ENCODE peak calls at places on chromosome 17, in nine cellular contexts. D is prostate gland; X is cardiac muscle cell; R is thoracic aorta; S is CD8-positive, alpha-beta T cell; L is neural progenitor cell; P is lung; C is A549; Z is substantia nigra. M is an unnamed sample.

GRCh38 chr17:74054249-74054648 is 149.2 kb upstream of the RPL38 start:
- DNase-seq in D (no peak), X (no peak), R (no peak), S (no peak), L (no peak), P (no peak), C (no peak), Z (no peak), M (no peak)

GRCh38 chr17:45273551-45273957 is 11.7 kb upstream of the SPATA32 start:
- DNase-seq in D (no peak), X (no peak), R (no peak), S (no peak), L (no peak), P (no peak), C (no peak), Z (no peak), M (no peak)

GRCh38 chr17:63150994-63151464 is 185.0 kb downstream of the TANC2 start:
- DNase-seq in D (no peak), X (peak), R (no peak), S (no peak), L (peak), P (no peak), C (no peak), Z (no peak), M (no peak)

GRCh38 chr17:43530303-43531081 is 15.6 kb downstream of the ETV4 start:
- DNase-seq in D (peak), X (peak), R (no peak), S (no peak), L (peak), P (peak), C (no peak), Z (no peak), M (peak)

GRCh38 chr17:55265434-55266021 is 768 bp downstream of the HLF start:
- DNase-seq in D (no peak), X (no peak), R (no peak), S (no peak), L (peak), P (no peak), C (no peak), Z (no peak), M (peak)

GRCh38 chr17:60065136-60065535 is 13.6 kb downstream of the HEATR6 start:
- DNase-seq in D (no peak), X (no peak), R (no peak), S (no peak), L (no peak), P (no peak), C (no peak), Z (no peak), M (no peak)

GRCh38 chr17:66777689-66778225 is 57.2 kb upstream of the CACNG5 start:
- DNase-seq in D (no peak), X (peak), R (no peak), S (no peak), L (peak), P (peak), C (no peak), Z (peak), M (no peak)

GRCh38 chr17:78397681-78398101 is 19.2 kb downstream of the PGS1 start:
- DNase-seq in D (peak), X (peak), R (peak), S (no peak), L (no peak), P (no peak), C (no peak), Z (no peak), M (no peak)

GRCh38 chr17:36545093-36545464 is 360 bp downstream of the GGNBP2 start:
- DNase-seq in D (no peak), X (no peak), R (peak), S (no peak), L (no peak), P (no peak), C (peak), Z (no peak), M (no peak)

GRCh38 chr17:62807812-62808575 is at the start of gene MARCHF10:
- DNase-seq in D (no peak), X (no peak), R (no peak), S (no peak), L (peak), P (peak), C (no peak), Z (no peak), M (no peak)

GRCh38 chr17:42891539-42892152 is 9.0 kb upstream of the G6PC1 start:
- DNase-seq in D (no peak), X (peak), R (no peak), S (no peak), L (peak), P (no peak), C (no peak), Z (no peak), M (peak)

GRCh38 chr17:17131876-17132275 is 74.3 kb downstream of the PLD6 start:
- DNase-seq in D (no peak), X (no peak), R (no peak), S (no peak), L (no peak), P (no peak), C (no peak), Z (no peak), M (no peak)

GRCh38 chr17:60269417-60269816 is 119.6 kb downstream of the CA4 start:
- DNase-seq in D (no peak), X (no peak), R (no peak), S (no peak), L (no peak), P (no peak), C (no peak), Z (no peak), M (no peak)

GRCh38 chr17:38431343-38432145 is 3.3 kb downstream of the ARHGAP23 start:
- DNase-seq in D (no peak), X (no peak), R (no peak), S (no peak), L (no peak), P (no peak), C (no peak), Z (peak), M (no peak)
- H3K27ac ChIP-seq in D (no peak), X (no peak), R (no peak), S (no peak), L (no peak), P (no peak), C (no peak), Z (peak), M (peak)

DNA sequence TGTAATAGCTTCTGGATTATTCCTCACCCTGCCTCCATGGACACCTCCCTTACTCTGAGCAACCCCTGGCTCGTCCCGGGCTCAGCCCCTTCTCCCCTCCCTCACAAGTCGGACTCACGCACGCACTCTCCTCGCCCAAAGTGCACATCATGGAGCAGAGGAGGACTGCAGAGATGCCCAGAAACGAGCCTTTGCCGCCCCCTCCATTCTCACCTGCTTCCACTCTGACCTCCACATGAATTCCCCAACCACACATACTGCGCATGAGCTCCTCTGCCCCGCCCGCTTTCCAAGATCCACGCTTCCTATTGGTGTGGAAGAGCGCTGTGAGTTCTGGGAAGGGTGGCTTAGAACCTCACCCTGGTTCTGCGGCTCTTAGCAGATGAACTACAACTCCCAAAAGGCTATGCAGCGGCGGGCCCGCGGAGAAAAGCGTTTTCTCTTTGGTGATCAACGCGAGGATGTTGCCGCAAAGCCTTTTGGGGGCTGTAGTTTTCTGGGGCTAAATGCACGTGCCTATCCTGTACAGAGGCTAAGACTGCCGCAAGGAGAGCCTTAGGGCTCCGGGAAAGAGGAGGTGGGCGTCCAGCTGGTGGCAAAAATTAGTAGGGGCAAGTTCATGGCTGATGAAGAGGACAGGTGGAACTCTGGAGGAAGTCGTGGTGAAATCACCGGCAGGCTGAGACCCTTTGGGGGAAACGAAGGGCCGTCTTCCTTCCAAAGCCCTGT is at the start of gene PHB1:
- DNase-seq in D (peak), X (peak), R (peak), S (peak), L (peak), P (peak), C (peak), Z (peak), M (peak)
- H3K27ac ChIP-seq in D (peak), X (peak), R (no peak), S (peak), L (no peak), P (peak), C (peak), Z (peak), M (peak)

DNA sequence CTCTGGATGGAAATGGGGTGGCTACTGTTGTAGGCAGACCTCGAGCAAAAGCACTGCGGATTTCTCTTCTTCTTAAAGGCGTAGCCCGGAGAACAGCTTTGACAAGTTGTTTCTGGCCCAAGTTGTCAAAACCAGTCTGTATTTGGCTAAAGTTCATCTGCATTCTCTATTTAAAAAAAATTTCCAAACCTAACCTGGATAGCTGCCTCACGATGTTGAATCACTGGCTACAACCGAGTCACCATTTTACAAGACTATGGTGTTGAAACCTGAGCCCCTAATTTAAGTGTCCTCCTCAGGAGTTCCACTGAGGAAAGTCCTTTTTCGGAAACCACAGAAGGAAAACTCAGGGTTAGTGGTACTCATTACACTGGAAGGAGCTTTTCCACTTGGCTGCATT is 1.5 kb downstream of the SLC16A6 start:
- DNase-seq in D (peak), X (no peak), R (no peak), S (no peak), L (no peak), P (no peak), C (no peak), Z (no peak), M (no peak)
- H3K27ac ChIP-seq in D (no peak), X (no peak), R (no peak), S (peak), L (no peak), P (no peak), C (no peak), Z (no peak), M (no peak)

DNA sequence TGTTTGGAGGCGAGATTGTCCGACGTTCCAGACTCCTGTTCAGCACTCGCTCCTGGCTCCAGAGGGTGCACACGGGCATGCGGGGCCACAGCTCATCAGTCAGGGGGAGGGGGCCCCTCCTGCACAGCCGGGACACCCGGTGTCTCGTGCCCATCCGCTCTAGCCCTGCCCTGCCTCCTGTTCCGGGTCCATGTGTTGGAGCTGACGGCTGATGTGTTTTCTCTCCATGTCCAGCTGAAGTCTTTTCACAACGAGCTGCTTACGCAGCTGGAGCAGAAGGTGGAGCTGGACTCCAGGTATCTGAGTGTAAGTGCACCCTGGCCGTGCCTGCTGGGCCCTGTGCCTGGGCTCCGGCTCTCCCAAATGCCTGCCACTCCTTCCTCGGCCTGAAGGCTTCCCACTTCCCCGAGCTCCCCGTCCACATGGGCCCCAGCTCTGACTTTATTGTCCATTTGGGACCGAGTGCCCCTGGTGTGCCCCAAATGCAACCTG is 50.5 kb downstream of the BAIAP2 start:
- DNase-seq in D (no peak), X (no peak), R (no peak), S (no peak), L (no peak), P (no peak), C (no peak), Z (no peak), M (no peak)
- H3K27ac ChIP-seq in D (peak), X (no peak), R (no peak), S (no peak), L (no peak), P (no peak), C (no peak), Z (no peak), M (no peak)

GRCh38 chr17:82400830-82401229 is 17.3 kb upstream of the HEXD start:
- DNase-seq in D (no peak), X (no peak), R (no peak), S (peak), L (no peak), P (no peak), C (no peak), Z (no peak), M (no peak)
- H3K27ac ChIP-seq in D (no peak), X (no peak), R (no peak), S (no peak), L (no peak), P (no peak), C (no peak), Z (no peak), M (no peak)

DNA sequence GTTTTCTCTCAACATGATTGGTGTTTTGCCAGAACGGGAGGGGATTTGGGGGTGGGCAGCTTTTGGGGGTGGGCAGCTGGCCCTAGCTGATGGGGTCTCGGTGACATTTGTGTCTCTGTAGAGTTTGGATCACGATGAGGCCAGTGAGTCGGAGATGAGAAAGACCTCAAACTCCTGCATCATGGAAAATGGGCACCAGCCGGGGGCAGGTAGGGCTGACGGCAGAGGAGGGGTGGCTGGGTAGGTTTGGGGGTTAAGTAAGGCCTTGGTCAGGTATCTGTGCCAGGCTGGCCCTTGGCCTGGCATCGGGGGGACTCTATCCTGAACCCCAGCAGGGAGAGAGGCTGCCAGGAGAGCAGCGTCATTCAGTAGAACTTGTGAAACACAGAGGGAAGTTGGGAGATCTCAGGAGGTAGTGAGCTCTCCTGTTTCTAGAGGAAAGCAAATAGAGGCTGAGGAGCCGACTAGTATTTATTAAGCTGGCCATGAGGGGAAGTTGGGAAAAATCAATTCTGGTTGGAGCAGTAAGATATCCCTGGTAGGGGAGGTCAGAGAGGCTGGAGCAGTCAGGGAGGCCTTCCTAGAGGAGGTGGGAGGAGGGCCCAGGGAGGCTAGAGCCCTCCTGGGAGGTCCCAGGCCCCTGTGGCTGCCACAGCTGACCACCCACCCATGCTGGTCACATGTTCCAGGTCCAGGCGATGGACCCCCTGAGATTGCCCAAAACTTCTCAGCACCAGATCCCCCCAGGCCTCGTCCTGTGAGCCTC is 8.1 kb downstream of the SMTNL2 start:
- DNase-seq in D (no peak), X (no peak), R (no peak), S (no peak), L (no peak), P (no peak), C (no peak), Z (no peak), M (no peak)
- H3K27ac ChIP-seq in D (no peak), X (peak), R (no peak), S (no peak), L (no peak), P (no peak), C (no peak), Z (no peak), M (no peak)

GRCh38 chr17:19945009-19945650 is 32.5 kb downstream of the AKAP10 start:
- DNase-seq in D (no peak), X (no peak), R (no peak), S (no peak), L (no peak), P (no peak), C (no peak), Z (no peak), M (no peak)

GRCh38 chr17:19943026-19943425 is 34.6 kb downstream of the AKAP10 start:
- DNase-seq in D (no peak), X (no peak), R (no peak), S (no peak), L (peak), P (no peak), C (no peak), Z (no peak), M (no peak)

GRCh38 chr17:19946921-19947320 is 30.7 kb downstream of the AKAP10 start:
- DNase-seq in D (no peak), X (no peak), R (no peak), S (no peak), L (no peak), P (no peak), C (no peak), Z (no peak), M (no peak)

GRCh38 chr17:19943599-19943998 is 34.0 kb downstream of the AKAP10 start:
- DNase-seq in D (no peak), X (no peak), R (no peak), S (no peak), L (no peak), P (no peak), C (no peak), Z (no peak), M (no peak)

DNA sequence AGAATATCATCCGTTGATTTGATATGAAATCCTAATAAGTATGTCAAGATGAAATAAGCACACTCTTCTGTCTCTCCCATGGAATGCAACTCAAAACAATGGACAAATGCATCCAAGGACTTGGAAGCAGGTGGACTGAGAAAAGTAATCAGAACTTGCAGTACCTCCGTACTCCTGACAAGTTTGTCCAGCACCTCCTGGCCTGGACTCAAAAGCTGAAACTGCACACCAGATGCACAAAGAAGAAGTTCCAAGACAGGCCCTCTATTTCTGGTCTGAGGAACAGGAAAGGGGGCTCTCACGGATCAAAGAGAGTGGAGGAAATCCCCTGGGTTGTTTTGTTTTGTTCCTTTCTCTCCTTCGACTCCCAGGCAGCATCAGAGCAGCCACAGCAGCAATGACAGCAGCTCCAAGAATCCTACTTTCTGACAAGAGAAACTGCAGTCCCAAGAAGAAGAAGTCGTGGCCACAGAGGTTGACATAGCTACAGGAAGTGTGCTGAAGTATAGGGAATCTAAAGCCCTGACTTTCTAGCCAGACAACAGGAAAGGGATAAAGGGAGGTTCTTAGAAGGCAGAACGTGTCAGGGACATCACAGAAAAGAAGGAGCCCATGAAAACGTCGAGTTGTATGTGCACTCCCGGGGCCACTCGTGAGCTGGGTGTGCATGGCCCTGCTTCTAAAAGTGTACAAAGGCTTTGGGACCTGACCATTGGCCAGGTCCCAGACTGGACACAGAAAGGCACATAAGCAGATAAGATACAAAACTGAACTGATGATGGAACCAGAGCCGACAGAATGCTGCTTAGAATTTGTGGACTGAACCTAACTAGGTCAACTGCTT is 29.3 kb downstream of the AKAP10 start:
- DNase-seq in D (peak), X (peak), R (no peak), S (no peak), L (peak), P (no peak), C (peak), Z (no peak), M (no peak)
- H3K27ac ChIP-seq in D (peak), X (peak), R (no peak), S (no peak), L (peak), P (no peak), C (peak), Z (peak), M (no peak)

GRCh38 chr17:39306028-39306427 is 80.3 kb upstream of the STAC2 start:
- DNase-seq in D (no peak), X (peak), R (no peak), S (no peak), L (peak), P (no peak), C (no peak), Z (no peak), M (no peak)
- H3K27ac ChIP-seq in D (no peak), X (no peak), R (peak), S (no peak), L (no peak), P (no peak), C (no peak), Z (no peak), M (no peak)

DNA sequence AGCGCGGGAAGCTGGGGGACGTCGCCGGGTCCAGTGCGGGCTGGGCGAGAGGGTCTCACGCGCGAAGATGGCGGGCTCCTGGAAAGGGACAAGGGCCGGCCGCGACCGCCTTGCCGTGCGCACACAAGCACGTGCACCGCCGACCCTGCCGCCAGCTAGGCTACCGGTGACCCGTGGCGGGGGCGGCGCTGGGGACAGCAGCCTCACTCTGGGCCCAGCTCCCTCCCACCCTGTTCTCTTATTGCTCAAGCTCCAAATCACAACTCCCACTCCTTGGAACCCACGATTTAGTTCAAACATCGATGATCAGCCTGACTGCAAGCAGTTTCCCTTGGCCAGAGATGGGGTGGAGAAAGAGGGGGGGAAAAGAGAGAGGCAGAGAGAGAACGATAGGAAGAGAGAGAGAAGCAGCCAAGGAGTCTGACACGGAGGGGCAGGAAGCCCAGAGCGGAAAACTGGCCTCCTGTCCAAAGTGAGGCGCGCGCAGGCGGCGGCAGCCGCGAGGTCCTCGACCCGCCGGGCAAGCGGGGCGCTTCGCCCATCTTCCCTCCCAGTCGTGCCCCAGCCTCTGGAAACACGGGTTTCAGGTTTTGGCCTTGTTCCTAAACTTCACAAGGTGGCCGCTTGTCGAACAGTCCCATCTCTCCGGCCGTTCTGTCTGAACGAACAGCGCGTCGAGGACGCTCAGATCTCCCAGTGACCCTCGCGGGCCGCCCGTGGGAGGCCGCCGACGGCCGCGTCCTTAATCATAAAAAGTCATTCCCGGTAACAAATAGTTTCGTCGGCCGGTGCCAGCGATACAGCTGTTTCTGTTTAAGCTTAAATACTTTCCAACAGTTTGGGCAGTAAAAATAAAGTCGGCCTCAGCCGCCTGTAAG is 1.7 kb upstream of the CBX8 start:
- DNase-seq in D (no peak), X (no peak), R (no peak), S (no peak), L (peak), P (no peak), C (no peak), Z (no peak), M (no peak)
- H3K27ac ChIP-seq in D (no peak), X (no peak), R (no peak), S (no peak), L (no peak), P (no peak), C (peak), Z (no peak), M (no peak)

GRCh38 chr17:12830692-12831363 is 41.5 kb downstream of the ARHGAP44 start:
- DNase-seq in D (no peak), X (no peak), R (no peak), S (no peak), L (no peak), P (peak), C (no peak), Z (no peak), M (no peak)
- H3K27ac ChIP-seq in D (no peak), X (no peak), R (no peak), S (no peak), L (no peak), P (no peak), C (no peak), Z (no peak), M (no peak)

M was measured in uterus.